ENCODE peak calls at places on chromosomes 7 and 10, in nine cellular contexts. E is activated B cell treated with CpG ODN at 0.5 μM for 24 hours, S is MCF 10A, X is psoas muscle, R is K562, L is SK-N-SH, V is suprapubic skin, A is Calu3, Q is endothelial cell. B is an unnamed sample.

GRCh38 chr10:112775892-112776679 is 174.0 kb upstream of the TCF7L2 start:
- DNase-seq in E (no peak), S (no peak), X (no peak), R (no peak), L (peak; percentile 71), V (no peak), A (peak; percentile 47), Q (no peak), B (no peak)

GRCh38 chr10:127227027-127227426 is 30.6 kb upstream of the INSYN2A start:
- DNase-seq in E (no peak), S (no peak), X (no peak), R (no peak), L (no peak), V (no peak), A (no peak), Q (no peak), B (no peak)

GRCh38 chr10:117442944-117443676 is 67.9 kb upstream of the PDZD8 start:
- DNase-seq in E (peak; percentile 33), S (peak; percentile 97), X (peak; percentile 90), R (peak; percentile 71), L (peak; percentile 76), V (peak; percentile 95), A (peak; percentile 80), Q (peak; percentile 71), B (peak; percentile 59)

GRCh38 chr7:368651-369475 is 78.9 kb downstream of the FOXL3 start:
- DNase-seq in E (no peak), S (peak; percentile 8), X (peak; percentile 48), R (no peak), L (no peak), V (no peak), A (no peak), Q (no peak), B (no peak)

GRCh38 chr7:100156331-100157068 is 2.0 kb downstream of the TRAPPC14 start:
- DNase-seq in E (no peak), S (no peak), X (no peak), R (peak; percentile 69), L (peak; percentile 40), V (no peak), A (no peak), Q (no peak), B (no peak)

GRCh38 chr7:157689269-157690057 is 352.7 kb downstream of the DNAJB6 start:
- DNase-seq in E (no peak), S (no peak), X (no peak), R (no peak), L (peak; percentile 43), V (peak; percentile 69), A (no peak), Q (no peak), B (no peak)

GRCh38 chr10:89165923-89166322 is 41.2 kb downstream of the CH25H start:
- DNase-seq in E (no peak), S (peak; percentile 76), X (no peak), R (no peak), L (no peak), V (no peak), A (no peak), Q (no peak), B (no peak)

GRCh38 chr7:132110692-132111091 is 465.6 kb downstream of the PLXNA4 start:
- DNase-seq in E (no peak), S (no peak), X (no peak), R (no peak), L (no peak), V (no peak), A (no peak), Q (no peak), B (no peak)

GRCh38 chr7:139387594-139387993 is 27.9 kb downstream of the LUC7L2 start:
- DNase-seq in E (no peak), S (no peak), X (no peak), R (no peak), L (no peak), V (no peak), A (no peak), Q (no peak), B (no peak)

GRCh38 chr10:13491747-13492360 is 37.0 kb downstream of the BEND7 start:
- DNase-seq in E (no peak), S (no peak), X (no peak), R (no peak), L (no peak), V (no peak), A (no peak), Q (no peak), B (no peak)

GRCh38 chr10:126387041-126387908 is 1.0 kb downstream of the ADAM12 start:
- DNase-seq in E (peak; percentile 25), S (peak; percentile 78), X (peak; percentile 58), R (peak; percentile 17), L (peak; percentile 80), V (no peak), A (peak; percentile 31), Q (peak; percentile 79), B (peak; percentile 55)

GRCh38 chr10:51422311-51423120 is 276.9 kb downstream of the CSTF2T start:
- DNase-seq in E (no peak), S (peak; percentile 60), X (no peak), R (peak; percentile 29), L (peak; percentile 21), V (no peak), A (peak; percentile 64), Q (peak; percentile 50), B (peak; percentile 12)

GRCh38 chr10:102504179-102504975 is 605 bp downstream of the SUFU start:
- DNase-seq in E (no peak), S (no peak), X (peak; percentile 63), R (peak; percentile 9), L (peak; percentile 44), V (no peak), A (no peak), Q (peak; percentile 33), B (peak; percentile 44)

GRCh38 chr7:73941836-73942551 is 81.0 kb downstream of the TMEM270 start:
- DNase-seq in E (no peak), S (peak; percentile 75), X (no peak), R (no peak), L (no peak), V (no peak), A (no peak), Q (no peak), B (no peak)

GRCh38 chr7:1961776-1962276 is 270.9 kb downstream of the MAD1L1 start:
- DNase-seq in E (no peak), S (peak; percentile 9), X (no peak), R (no peak), L (no peak), V (no peak), A (no peak), Q (no peak), B (no peak)

GRCh38 chr10:52997007-52997406 is 224.4 kb upstream of the MBL2 start:
- DNase-seq in E (no peak), S (no peak), X (no peak), R (no peak), L (no peak), V (no peak), A (no peak), Q (no peak), B (no peak)

GRCh38 chr7:157441023-157441399 is 104.2 kb downstream of the DNAJB6 start:
- DNase-seq in E (no peak), S (no peak), X (no peak), R (no peak), L (no peak), V (peak; percentile 56), A (no peak), Q (no peak), B (no peak)

GRCh38 chr7:901388-902154 is 25.2 kb downstream of the GET4 start:
- DNase-seq in E (no peak), S (peak; percentile 90), X (peak; percentile 86), R (peak; percentile 99), L (peak; percentile 100), V (no peak), A (peak; percentile 82), Q (peak; percentile 71), B (no peak)

GRCh38 chr10:93039110-93039509 is 21.5 kb upstream of the CYP26C1 start:
- DNase-seq in E (no peak), S (no peak), X (no peak), R (no peak), L (no peak), V (no peak), A (no peak), Q (no peak), B (no peak)

GRCh38 chr7:123797673-123798526 is 47.1 kb upstream of the HYAL4 start:
- DNase-seq in E (no peak), S (peak; percentile 95), X (no peak), R (no peak), L (peak; percentile 40), V (no peak), A (peak; percentile 50), Q (no peak), B (no peak)

GRCh38 chr10:26361351-26361750 is 76.8 kb upstream of the APBB1IP start:
- DNase-seq in E (no peak), S (no peak), X (no peak), R (no peak), L (no peak), V (no peak), A (peak; percentile 43), Q (no peak), B (no peak)

GRCh38 chr10:110488124-110488681 is 9.5 kb upstream of the DUSP5 start:
- DNase-seq in E (no peak), S (no peak), X (no peak), R (no peak), L (no peak), V (no peak), A (no peak), Q (no peak), B (no peak)

GRCh38 chr10:43043773-43044394 is 33.0 kb upstream of the RET start:
- DNase-seq in E (no peak), S (no peak), X (no peak), R (no peak), L (peak; percentile 55), V (peak; percentile 64), A (no peak), Q (no peak), B (no peak)
- TF ChIP-seq CTCF in E (no peak), S (no peak), X (no peak), R (no peak), L (no peak), V (no peak), A (no peak), Q (no peak), B (no peak)

GRCh38 chr10:103706047-103706446 is 149.3 kb downstream of the SH3PXD2A start:
- DNase-seq in E (no peak), S (no peak), X (no peak), R (no peak), L (no peak), V (no peak), A (no peak), Q (no peak), B (no peak)
- TF ChIP-seq CTCF in E (no peak), S (no peak), X (no peak), R (peak; percentile 15), L (no peak), V (no peak), A (no peak), Q (no peak), B (no peak)

GRCh38 chr10:124867304-124867703 is 65.7 kb downstream of the ABRAXAS2 start:
- DNase-seq in E (no peak), S (no peak), X (no peak), R (no peak), L (no peak), V (no peak), A (no peak), Q (no peak), B (no peak)
- TF ChIP-seq CTCF in E (no peak), S (no peak), X (no peak), R (no peak), L (no peak), V (no peak), A (no peak), Q (no peak), B (no peak)

GRCh38 chr7:29977926-29978652 is 11.5 kb downstream of the SCRN1 start:
- DNase-seq in E (no peak), S (peak; percentile 10), X (no peak), R (peak; percentile 40), L (no peak), V (no peak), A (no peak), Q (peak; percentile 23), B (no peak)
- TF ChIP-seq CTCF in E (no peak), S (no peak), X (no peak), R (peak; percentile 65), L (peak; percentile 17), V (no peak), A (no peak), Q (peak; percentile 12), B (peak; percentile 38)